ENCODE peak calls at places on chromosome 22, in nine cellular contexts. X, K, Q, M, N, Z, R, O and S are unnamed samples.

GRCh38 chr22:46803031-46803880 is 40.8 kb downstream of the TBC1D22A start:
- DNase-seq in N (peak; percentile 79), O (peak; percentile 14), K (peak; percentile 73), X (peak; percentile 87), Z (peak; percentile 41), R (peak; percentile 65), M (peak; percentile 52), Q (peak; percentile 55), S (peak; percentile 84)

GRCh38 chr22:19788661-19789225 is 28.2 kb downstream of the TBX1 start:
- DNase-seq in R (no peak), N (no peak), O (no peak), K (no peak), Q (no peak), X (no peak), M (no peak), Z (no peak), S (no peak)

GRCh38 chr22:24001314-24001713 is 3.9 kb downstream of the GSTT4 start:
- DNase-seq in M (no peak), K (no peak), R (no peak), X (no peak), N (peak; percentile 69), O (no peak), Z (no peak), Q (no peak), S (peak; percentile 6)

GRCh38 chr22:29316429-29316828 is 932 bp upstream of the RASL10A start:
- DNase-seq in K (no peak), O (no peak), N (no peak), X (no peak), R (no peak), M (no peak), Q (no peak), Z (no peak), S (no peak)

GRCh38 chr22:25447067-25447688 is 117.3 kb upstream of the GRK3 start:
- DNase-seq in O (no peak), Q (no peak), K (no peak), Z (no peak), X (no peak), M (no peak), N (no peak), R (no peak), S (no peak)

GRCh38 chr22:30925667-30926066 is 42.9 kb downstream of the MORC2 start:
- DNase-seq in Q (no peak), R (no peak), N (peak; percentile 18), O (no peak), M (no peak), X (no peak), K (no peak), Z (no peak), S (no peak)

GRCh38 chr22:24091551-24092420 is 80.7 kb downstream of the CABIN1 start:
- DNase-seq in M (no peak), X (no peak), Q (no peak), K (no peak), O (no peak), N (no peak), Z (no peak), R (no peak), S (no peak)

GRCh38 chr22:49659281-49659923 is 168.3 kb downstream of the BRD1 start:
- DNase-seq in R (no peak), O (no peak), X (no peak), K (no peak), M (no peak), Q (no peak), N (peak; percentile 27), Z (no peak), S (no peak)

GRCh38 chr22:20380486-20380885 is 13.5 kb upstream of the ZNF74 start:
- DNase-seq in Z (no peak), K (no peak), M (no peak), X (no peak), Q (no peak), R (no peak), N (peak; percentile 25), O (no peak), S (no peak)

GRCh38 chr22:32079110-32080089 is 36.3 kb downstream of the SLC5A1 start:
- DNase-seq in Z (peak; percentile 77), X (no peak), K (no peak), N (peak; percentile 57), Q (no peak), O (peak; percentile 59), R (no peak), M (no peak), S (no peak)

GRCh38 chr22:19056951-19057401 is 65.2 kb downstream of the DGCR2 start:
- DNase-seq in Q (no peak), O (no peak), X (no peak), K (no peak), R (no peak), M (no peak), N (no peak), Z (no peak), S (no peak)

GRCh38 chr22:30205281-30206115 is 41.1 kb downstream of the LIF start:
- DNase-seq in M (no peak), R (no peak), X (no peak), Q (no peak), Z (peak; percentile 96), K (no peak), N (no peak), O (peak; percentile 45), S (no peak)

GRCh38 chr22:45473626-45474237 is 29.0 kb upstream of the FBLN1 start:
- DNase-seq in Q (no peak), K (no peak), O (no peak), Z (no peak), X (no peak), R (no peak), M (no peak), N (no peak), S (no peak)

GRCh38 chr22:38214248-38215056 is 12.7 kb downstream of the MAFF start:
- DNase-seq in N (peak; percentile 88), K (peak; percentile 73), R (peak; percentile 68), X (peak; percentile 75), O (no peak), Q (peak; percentile 71), Z (peak; percentile 82), M (peak; percentile 42), S (peak; percentile 90)

GRCh38 chr22:41512421-41513194 is 31.7 kb downstream of the POLR3H start:
- DNase-seq in R (no peak), K (no peak), M (no peak), X (no peak), O (peak; percentile 5), N (peak; percentile 93), Q (no peak), Z (peak; percentile 75), S (no peak)

GRCh38 chr22:23504522-23504921 is 75.6 kb downstream of the IGLL1 start:
- DNase-seq in O (no peak), M (no peak), R (no peak), Q (no peak), X (peak; percentile 39), N (no peak), Z (peak; percentile 39), K (no peak), S (no peak)